ENCODE peak calls at places on chromosomes 11 and 22, in ten cellular contexts. One of them, this sample, is unnamed.
A peak's percentile ranks its signal among the peaks of the same experiment; 100 is the strongest.

GRCh38 chr22:39231197-39231950 is 13.4 kb downstream of the PDGFB start:
- DNase-seq in gastrocnemius medialis: no peak
- DNase-seq in IMR-90: no peak
- DNase-seq in PC-3: no peak
- DNase-seq in ascending aorta: no peak
- DNase-seq in GM23338: no peak
- DNase-seq in prostate gland: no peak
- DNase-seq in colonic mucosa: no peak
- DNase-seq in endodermal cell: no peak
- DNase-seq in tibial artery: no peak
- DNase-seq in this sample: no peak

GRCh38 chr11:107359701-107360100 is 97.9 kb downstream of the CWF19L2 start:
- DNase-seq in tibial artery: no peak
- DNase-seq in ascending aorta: no peak
- DNase-seq in IMR-90: peak; percentile 14
- DNase-seq in endodermal cell: no peak
- DNase-seq in GM23338: peak; percentile 35
- DNase-seq in PC-3: peak; percentile 10
- DNase-seq in gastrocnemius medialis: no peak
- DNase-seq in prostate gland: no peak
- DNase-seq in colonic mucosa: no peak
- DNase-seq in this sample: no peak

GRCh38 chr22:27620367-27621154 is 181.0 kb downstream of the MN1 start:
- DNase-seq in endodermal cell: no peak
- DNase-seq in prostate gland: no peak
- DNase-seq in tibial artery: no peak
- DNase-seq in colonic mucosa: no peak
- DNase-seq in PC-3: peak; percentile 18
- DNase-seq in ascending aorta: no peak
- DNase-seq in gastrocnemius medialis: no peak
- DNase-seq in IMR-90: no peak
- DNase-seq in GM23338: no peak
- DNase-seq in this sample: no peak

GRCh38 chr11:135033545-135033944 is 621.5 kb upstream of the B3GAT1 start:
- DNase-seq in tibial artery: no peak
- DNase-seq in gastrocnemius medialis: no peak
- DNase-seq in prostate gland: no peak
- DNase-seq in endodermal cell: peak; percentile 88
- DNase-seq in IMR-90: no peak
- DNase-seq in GM23338: peak; percentile 86
- DNase-seq in ascending aorta: no peak
- DNase-seq in PC-3: no peak
- DNase-seq in colonic mucosa: no peak
- DNase-seq in this sample: peak; percentile 2

GRCh38 chr11:76885390-76886097 is 24.8 kb downstream of the ACER3 start:
- DNase-seq in ascending aorta: no peak
- DNase-seq in IMR-90: peak; percentile 49
- DNase-seq in endodermal cell: no peak
- DNase-seq in GM23338: no peak
- DNase-seq in gastrocnemius medialis: no peak
- DNase-seq in colonic mucosa: no peak
- DNase-seq in prostate gland: no peak
- DNase-seq in tibial artery: no peak
- DNase-seq in PC-3: peak; percentile 77
- DNase-seq in this sample: no peak

GRCh38 chr11:78810489-78811090 is 235.9 kb upstream of the NARS2 start:
- DNase-seq in endodermal cell: no peak
- DNase-seq in ascending aorta: no peak
- DNase-seq in prostate gland: no peak
- DNase-seq in colonic mucosa: no peak
- DNase-seq in IMR-90: no peak
- DNase-seq in GM23338: no peak
- DNase-seq in gastrocnemius medialis: no peak
- DNase-seq in PC-3: no peak
- DNase-seq in tibial artery: no peak
- DNase-seq in this sample: no peak

GRCh38 chr11:70205049-70205725 is 2.1 kb downstream of the FADD start:
- DNase-seq in IMR-90: peak; percentile 26
- DNase-seq in GM23338: no peak
- DNase-seq in ascending aorta: no peak
- DNase-seq in endodermal cell: no peak
- DNase-seq in colonic mucosa: no peak
- DNase-seq in tibial artery: no peak
- DNase-seq in PC-3: no peak
- DNase-seq in gastrocnemius medialis: no peak
- DNase-seq in prostate gland: no peak
- DNase-seq in this sample: no peak

GRCh38 chr11:128207861-128208321 is 379.5 kb downstream of the ETS1 start:
- DNase-seq in ascending aorta: no peak
- DNase-seq in colonic mucosa: no peak
- DNase-seq in endodermal cell: no peak
- DNase-seq in PC-3: peak; percentile 99
- DNase-seq in tibial artery: no peak
- DNase-seq in prostate gland: no peak
- DNase-seq in gastrocnemius medialis: no peak
- DNase-seq in GM23338: no peak
- DNase-seq in IMR-90: peak; percentile 91
- DNase-seq in this sample: peak; percentile 79

GRCh38 chr11:95922099-95922498 is 1.8 kb downstream of the MTMR2 start:
- DNase-seq in endodermal cell: no peak
- DNase-seq in tibial artery: no peak
- DNase-seq in GM23338: no peak
- DNase-seq in IMR-90: no peak
- DNase-seq in prostate gland: no peak
- DNase-seq in ascending aorta: no peak
- DNase-seq in colonic mucosa: no peak
- DNase-seq in gastrocnemius medialis: no peak
- DNase-seq in PC-3: peak; percentile 38
- DNase-seq in this sample: peak; percentile 32

GRCh38 chr11:43992834-43993637 is 50.6 kb downstream of the C11orf96 start:
- DNase-seq in IMR-90: peak; percentile 53
- DNase-seq in colonic mucosa: no peak
- DNase-seq in ascending aorta: no peak
- DNase-seq in endodermal cell: no peak
- DNase-seq in tibial artery: no peak
- DNase-seq in GM23338: no peak
- DNase-seq in PC-3: no peak
- DNase-seq in gastrocnemius medialis: no peak
- DNase-seq in prostate gland: no peak
- DNase-seq in this sample: no peak

GRCh38 chr22:38981005-38981658 is 1.0 kb upstream of the APOBEC3B start:
- DNase-seq in PC-3: peak; percentile 45
- DNase-seq in GM23338: peak; percentile 76
- DNase-seq in colonic mucosa: peak; percentile 55
- DNase-seq in gastrocnemius medialis: no peak
- DNase-seq in IMR-90: peak; percentile 31
- DNase-seq in endodermal cell: peak; percentile 45
- DNase-seq in prostate gland: peak; percentile 62
- DNase-seq in ascending aorta: no peak
- DNase-seq in tibial artery: no peak
- DNase-seq in this sample: peak; percentile 58

GRCh38 chr22:47835726-47836125 is 1073.3 kb downstream of the TBC1D22A start:
- DNase-seq in colonic mucosa: no peak
- DNase-seq in IMR-90: peak; percentile 6
- DNase-seq in gastrocnemius medialis: no peak
- DNase-seq in tibial artery: no peak
- DNase-seq in PC-3: peak; percentile 95
- DNase-seq in endodermal cell: no peak
- DNase-seq in prostate gland: no peak
- DNase-seq in ascending aorta: no peak
- DNase-seq in GM23338: no peak
- DNase-seq in this sample: peak; percentile 0

GRCh38 chr22:46770151-46770641 is 7.7 kb downstream of the TBC1D22A start:
- DNase-seq in IMR-90: no peak
- DNase-seq in endodermal cell: no peak
- DNase-seq in ascending aorta: no peak
- DNase-seq in gastrocnemius medialis: no peak
- DNase-seq in tibial artery: no peak
- DNase-seq in prostate gland: no peak
- DNase-seq in PC-3: no peak
- DNase-seq in colonic mucosa: no peak
- DNase-seq in GM23338: no peak
- DNase-seq in this sample: no peak
- H3K4me1 ChIP-seq in IMR-90: peaks cover 14% of the 10 kb centered on the region
- H3K4me1 ChIP-seq in endodermal cell: peaks cover 12% of the 10 kb centered on the region
- H3K4me1 ChIP-seq in ascending aorta: no peaks in the 10 kb centered on the region
- H3K4me1 ChIP-seq in gastrocnemius medialis: peaks cover 50% of the 10 kb centered on the region
- H3K4me1 ChIP-seq in tibial artery: peaks cover 34% of the 10 kb centered on the region
- H3K4me1 ChIP-seq in prostate gland: no peaks in the 10 kb centered on the region
- H3K4me1 ChIP-seq in PC-3: peaks cover 16% of the 10 kb centered on the region
- H3K4me1 ChIP-seq in colonic mucosa: peaks cover 19% of the 10 kb centered on the region
- H3K4me1 ChIP-seq in GM23338: peaks cover 14% of the 10 kb centered on the region
- H3K4me1 ChIP-seq in this sample: no peaks in the 10 kb centered on the region

DNA sequence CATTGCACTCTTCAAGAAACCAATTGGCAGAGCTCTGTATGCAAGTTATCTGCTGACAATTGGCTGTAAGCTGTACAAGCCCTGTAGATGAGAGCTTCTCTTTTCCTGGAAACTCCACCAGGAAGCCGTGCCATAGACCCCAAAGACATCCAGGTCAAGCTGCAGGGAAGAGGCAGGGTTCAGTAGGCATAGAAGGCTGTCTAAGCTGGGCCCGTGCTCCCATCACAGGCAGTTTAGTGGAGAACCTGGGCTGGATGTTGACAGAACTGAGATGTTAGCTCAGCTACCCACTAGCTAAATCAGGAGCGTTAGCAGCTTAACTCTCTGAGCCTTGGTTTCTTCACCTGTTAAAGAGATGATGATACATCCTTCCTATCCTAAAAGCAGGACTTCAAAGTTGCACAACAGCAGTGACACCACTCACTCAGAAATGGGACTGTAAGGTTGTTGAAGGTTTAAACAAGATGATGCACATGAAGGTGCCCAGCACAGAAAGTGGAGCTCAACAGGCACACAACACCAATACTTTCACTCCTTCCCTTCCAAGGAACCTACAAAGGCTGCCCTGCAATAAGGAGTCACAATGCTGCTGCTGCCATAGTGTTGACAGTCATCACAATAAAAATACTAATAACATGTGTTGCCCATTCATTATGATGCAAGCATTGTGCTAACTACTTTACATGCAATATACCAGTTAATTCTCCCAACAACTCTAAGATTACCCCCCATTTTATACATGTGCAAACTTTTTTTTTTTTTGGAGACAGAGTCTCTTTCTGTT is 115.4 kb downstream of the ZBTB16 start:
- DNase-seq in GM23338: no peak
- DNase-seq in colonic mucosa: no peak
- DNase-seq in tibial artery: no peak
- DNase-seq in prostate gland: no peak
- DNase-seq in endodermal cell: no peak
- DNase-seq in ascending aorta: no peak
- DNase-seq in IMR-90: no peak
- DNase-seq in PC-3: no peak
- DNase-seq in gastrocnemius medialis: peak; percentile 59
- DNase-seq in this sample: no peak
- H3K4me1 ChIP-seq in GM23338: no peaks in the 10 kb centered on the region
- H3K4me1 ChIP-seq in colonic mucosa: peaks cover 25% of the 10 kb centered on the region
- H3K4me1 ChIP-seq in tibial artery: peaks cover 96% of the 10 kb centered on the region
- H3K4me1 ChIP-seq in prostate gland: peaks cover 36% of the 10 kb centered on the region
- H3K4me1 ChIP-seq in endodermal cell: no peaks in the 10 kb centered on the region
- H3K4me1 ChIP-seq in ascending aorta: peaks cover 61% of the 10 kb centered on the region
- H3K4me1 ChIP-seq in IMR-90: no peaks in the 10 kb centered on the region
- H3K4me1 ChIP-seq in PC-3: no peaks in the 10 kb centered on the region
- H3K4me1 ChIP-seq in gastrocnemius medialis: peaks cover 88% of the 10 kb centered on the region
- H3K4me1 ChIP-seq in this sample: peaks cover 90% of the 10 kb centered on the region

DNA sequence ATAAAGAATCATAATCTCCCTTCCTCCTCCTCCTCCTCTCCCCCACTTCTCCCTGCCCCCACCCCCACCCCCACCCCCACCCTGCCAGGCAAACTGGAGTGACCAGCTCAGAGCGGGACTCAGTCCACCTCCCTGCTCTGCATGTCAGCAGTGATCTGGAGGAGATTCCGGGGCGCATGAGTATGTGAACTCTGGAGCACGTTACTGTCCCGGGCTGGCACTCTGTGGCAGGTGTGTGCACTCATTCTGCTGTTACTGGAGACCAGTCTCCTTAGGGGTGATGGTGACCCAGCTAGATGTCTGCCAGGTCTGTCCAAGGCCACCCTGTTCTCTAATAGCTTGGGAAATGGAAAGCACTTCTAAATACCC is 33.9 kb downstream of the MARK2 start:
- DNase-seq in prostate gland: peak; percentile 38
- DNase-seq in colonic mucosa: no peak
- DNase-seq in IMR-90: no peak
- DNase-seq in GM23338: no peak
- DNase-seq in endodermal cell: no peak
- DNase-seq in PC-3: no peak
- DNase-seq in tibial artery: no peak
- DNase-seq in ascending aorta: no peak
- DNase-seq in gastrocnemius medialis: no peak
- DNase-seq in this sample: no peak
- H3K4me1 ChIP-seq in prostate gland: peaks cover 41% of the 10 kb centered on the region
- H3K4me1 ChIP-seq in colonic mucosa: peaks cover 37% of the 10 kb centered on the region
- H3K4me1 ChIP-seq in IMR-90: peaks cover 14% of the 10 kb centered on the region
- H3K4me1 ChIP-seq in GM23338: peaks cover 21% of the 10 kb centered on the region
- H3K4me1 ChIP-seq in endodermal cell: no peaks in the 10 kb centered on the region
- H3K4me1 ChIP-seq in PC-3: peaks cover 52% of the 10 kb centered on the region
- H3K4me1 ChIP-seq in tibial artery: peaks cover 68% of the 10 kb centered on the region
- H3K4me1 ChIP-seq in ascending aorta: peaks cover 20% of the 10 kb centered on the region
- H3K4me1 ChIP-seq in gastrocnemius medialis: peaks cover 52% of the 10 kb centered on the region
- H3K4me1 ChIP-seq in this sample: peaks cover 50% of the 10 kb centered on the region

GRCh38 chr11:33065445-33066178 is 26.2 kb downstream of the TCP11L1 start:
- DNase-seq in gastrocnemius medialis: peak; percentile 7
- DNase-seq in IMR-90: peak; percentile 64
- DNase-seq in GM23338: peak; percentile 92
- DNase-seq in colonic mucosa: peak; percentile 74
- DNase-seq in endodermal cell: peak; percentile 92
- DNase-seq in tibial artery: peak; percentile 55
- DNase-seq in PC-3: peak; percentile 66
- DNase-seq in prostate gland: peak; percentile 67
- DNase-seq in ascending aorta: no peak
- DNase-seq in this sample: peak; percentile 75

GRCh38 chr11:33064033-33064825 is 24.9 kb downstream of the TCP11L1 start:
- DNase-seq in GM23338: peak; percentile 18
- DNase-seq in PC-3: no peak
- DNase-seq in tibial artery: peak; percentile 22
- DNase-seq in ascending aorta: no peak
- DNase-seq in colonic mucosa: no peak
- DNase-seq in IMR-90: no peak
- DNase-seq in prostate gland: no peak
- DNase-seq in gastrocnemius medialis: no peak
- DNase-seq in endodermal cell: peak; percentile 42
- DNase-seq in this sample: no peak

GRCh38 chr11:33062137-33062536 is 22.8 kb downstream of the TCP11L1 start:
- DNase-seq in endodermal cell: no peak
- DNase-seq in prostate gland: no peak
- DNase-seq in IMR-90: no peak
- DNase-seq in PC-3: no peak
- DNase-seq in colonic mucosa: no peak
- DNase-seq in GM23338: no peak
- DNase-seq in ascending aorta: no peak
- DNase-seq in gastrocnemius medialis: no peak
- DNase-seq in tibial artery: no peak
- DNase-seq in this sample: no peak

GRCh38 chr11:33060271-33060670 is 20.9 kb downstream of the TCP11L1 start:
- DNase-seq in endodermal cell: peak; percentile 32
- DNase-seq in gastrocnemius medialis: no peak
- DNase-seq in PC-3: no peak
- DNase-seq in ascending aorta: no peak
- DNase-seq in tibial artery: no peak
- DNase-seq in GM23338: no peak
- DNase-seq in colonic mucosa: no peak
- DNase-seq in prostate gland: no peak
- DNase-seq in IMR-90: no peak
- DNase-seq in this sample: no peak

GRCh38 chr11:33063326-33063775 is 24.0 kb downstream of the TCP11L1 start:
- DNase-seq in ascending aorta: no peak
- DNase-seq in IMR-90: peak; percentile 77
- DNase-seq in PC-3: no peak
- DNase-seq in colonic mucosa: no peak
- DNase-seq in GM23338: no peak
- DNase-seq in endodermal cell: no peak
- DNase-seq in prostate gland: no peak
- DNase-seq in tibial artery: no peak
- DNase-seq in gastrocnemius medialis: no peak
- DNase-seq in this sample: peak; percentile 63
- H3K4me1 ChIP-seq in ascending aorta: no peaks in the 10 kb centered on the region
- H3K4me1 ChIP-seq in IMR-90: peaks cover 7% of the 10 kb centered on the region
- H3K4me1 ChIP-seq in PC-3: peaks cover 14% of the 10 kb centered on the region
- H3K4me1 ChIP-seq in colonic mucosa: peaks cover 7% of the 10 kb centered on the region
- H3K4me1 ChIP-seq in GM23338: peaks cover 9% of the 10 kb centered on the region
- H3K4me1 ChIP-seq in endodermal cell: peaks cover 4% of the 10 kb centered on the region
- H3K4me1 ChIP-seq in prostate gland: peaks cover 7% of the 10 kb centered on the region
- H3K4me1 ChIP-seq in tibial artery: no peaks in the 10 kb centered on the region
- H3K4me1 ChIP-seq in gastrocnemius medialis: no peaks in the 10 kb centered on the region
- H3K4me1 ChIP-seq in this sample: peaks cover 37% of the 10 kb centered on the region